ENCODE peak calls at places on chromosomes 4 and X, in five cellular contexts. One of them, this sample, is unnamed.

GRCh38 chr4:74006009-74006476 is 7.6 kb upstream of the CXCL5 start:
- DNase-seq in cardiac muscle cell: no peak
- DNase-seq in ACHN: peak; percentile 70
- DNase-seq in activated CD8-positive, alpha-beta T cell treated with anti-CD3 and anti-CD28 coated beads, Interleukin-2, amount 10 ng/mL, durations not matched to agents 7 days and 5 days: no peak
- DNase-seq in B cell: no peak
- DNase-seq in this sample: no peak

GRCh38 chr4:152936446-152937279 is 540 bp downstream of the FHDC1 start:
- DNase-seq in cardiac muscle cell: peak; percentile 39
- DNase-seq in ACHN: peak; percentile 5
- DNase-seq in activated CD8-positive, alpha-beta T cell treated with anti-CD3 and anti-CD28 coated beads, Interleukin-2, amount 10 ng/mL, durations not matched to agents 7 days and 5 days: peak; percentile 25
- DNase-seq in B cell: peak; percentile 43
- DNase-seq in this sample: peak; percentile 33

GRCh38 chr4:77104405-77105292 is 28.9 kb upstream of the CCNI start:
- DNase-seq in cardiac muscle cell: peak; percentile 42
- DNase-seq in ACHN: no peak
- DNase-seq in activated CD8-positive, alpha-beta T cell treated with anti-CD3 and anti-CD28 coated beads, Interleukin-2, amount 10 ng/mL, durations not matched to agents 7 days and 5 days: no peak
- DNase-seq in B cell: peak; percentile 14
- DNase-seq in this sample: no peak

GRCh38 chrX:117274943-117275342 is 812.2 kb upstream of the CT83 start:
- DNase-seq in cardiac muscle cell: no peak
- DNase-seq in ACHN: no peak
- DNase-seq in activated CD8-positive, alpha-beta T cell treated with anti-CD3 and anti-CD28 coated beads, Interleukin-2, amount 10 ng/mL, durations not matched to agents 7 days and 5 days: no peak
- DNase-seq in B cell: no peak
- DNase-seq in this sample: no peak

GRCh38 chr4:80016506-80016905 is 56.5 kb downstream of the ANTXR2 start:
- DNase-seq in cardiac muscle cell: no peak
- DNase-seq in ACHN: no peak
- DNase-seq in activated CD8-positive, alpha-beta T cell treated with anti-CD3 and anti-CD28 coated beads, Interleukin-2, amount 10 ng/mL, durations not matched to agents 7 days and 5 days: no peak
- DNase-seq in B cell: no peak
- DNase-seq in this sample: no peak

GRCh38 chrX:146259207-146259606 is 441.6 kb downstream of the SLITRK2 start:
- DNase-seq in cardiac muscle cell: no peak
- DNase-seq in ACHN: no peak
- DNase-seq in activated CD8-positive, alpha-beta T cell treated with anti-CD3 and anti-CD28 coated beads, Interleukin-2, amount 10 ng/mL, durations not matched to agents 7 days and 5 days: no peak
- DNase-seq in B cell: no peak
- DNase-seq in this sample: no peak

GRCh38 chr4:186104114-186104894 is at the start of gene FAM149A:
- DNase-seq in cardiac muscle cell: peak; percentile 37
- DNase-seq in ACHN: peak; percentile 59
- DNase-seq in activated CD8-positive, alpha-beta T cell treated with anti-CD3 and anti-CD28 coated beads, Interleukin-2, amount 10 ng/mL, durations not matched to agents 7 days and 5 days: peak; percentile 50
- DNase-seq in B cell: peak; percentile 56
- DNase-seq in this sample: no peak

GRCh38 chrX:34778961-34779360 is 121.9 kb upstream of the TMEM47 start:
- DNase-seq in cardiac muscle cell: no peak
- DNase-seq in ACHN: peak; percentile 1
- DNase-seq in activated CD8-positive, alpha-beta T cell treated with anti-CD3 and anti-CD28 coated beads, Interleukin-2, amount 10 ng/mL, durations not matched to agents 7 days and 5 days: no peak
- DNase-seq in B cell: no peak
- DNase-seq in this sample: no peak

GRCh38 chrX:112734250-112734649 is 54.5 kb upstream of the LHFPL1 start:
- DNase-seq in cardiac muscle cell: no peak
- DNase-seq in ACHN: no peak
- DNase-seq in activated CD8-positive, alpha-beta T cell treated with anti-CD3 and anti-CD28 coated beads, Interleukin-2, amount 10 ng/mL, durations not matched to agents 7 days and 5 days: no peak
- DNase-seq in B cell: peak; percentile 6
- DNase-seq in this sample: no peak